ENCODE peak calls at places on chromosomes 5 and 9, in seven cellular contexts. I is EL; J is NCI-H774; T is suprapubic skin; D is Caco-2; Z is ovary; V is stimulated activated CD4-positive, alpha-beta T cell treated with anti-CD3 and anti-CD28 coated beads, Interleukin-1b, Interleukin-23, amount 100 ng/mL, for 24 hours. K is an unnamed sample.

GRCh38 chr5:123696948-123697347 is 185.0 kb downstream of the CSNK1G3 start:
- DNase-seq in I (peak), T (peak), V (no peak), Z (no peak), J (no peak), D (peak), K (no peak)

GRCh38 chr5:146756546-146756945 is 122.0 kb downstream of the PPP2R2B start:
- DNase-seq in Z (no peak), J (no peak), T (no peak), V (no peak), D (no peak), I (no peak), K (no peak)

GRCh38 chr5:125198270-125198974 is 452.0 kb upstream of the ZNF608 start:
- DNase-seq in Z (peak), V (no peak), D (no peak), T (peak), J (peak), I (peak), K (peak)

GRCh38 chr5:148471379-148471778 is 87.6 kb downstream of the FBXO38 start:
- DNase-seq in J (no peak), T (no peak), D (no peak), Z (no peak), V (no peak), I (no peak), K (no peak)

GRCh38 chr5:38426493-38426892 is 130.0 kb downstream of the LIFR start:
- DNase-seq in J (no peak), Z (no peak), I (peak), D (no peak), T (peak), V (no peak), K (no peak)

GRCh38 chr9:110130211-110130610 is 77.7 kb downstream of the C9orf152 start:
- DNase-seq in J (no peak), D (no peak), V (no peak), T (no peak), Z (no peak), I (no peak), K (no peak)

GRCh38 chr5:111618644-111619271 is 106.4 kb upstream of the STARD4 start:
- DNase-seq in D (no peak), Z (no peak), I (no peak), T (no peak), V (no peak), J (no peak), K (no peak)

GRCh38 chr5:61620660-61621650 is 288.9 kb downstream of the ZSWIM6 start:
- DNase-seq in T (no peak), J (no peak), V (no peak), I (no peak), Z (no peak), D (no peak), K (no peak)

GRCh38 chr5:153618307-153618706 is 127.8 kb downstream of the GRIA1 start:
- DNase-seq in T (no peak), J (no peak), Z (no peak), D (no peak), V (no peak), I (no peak), K (no peak)

GRCh38 chr9:3468407-3469205 is 57.2 kb downstream of the RFX3 start:
- DNase-seq in I (no peak), V (no peak), T (no peak), J (no peak), D (no peak), Z (no peak), K (no peak)

GRCh38 chr9:81472701-81473100 is 216.6 kb downstream of the TLE1 start:
- DNase-seq in V (no peak), J (no peak), D (no peak), Z (no peak), I (no peak), T (no peak), K (no peak)

GRCh38 chr5:134435525-134435924 is 23.8 kb upstream of the CDKN2AIPNL start:
- DNase-seq in V (no peak), J (no peak), I (peak), D (no peak), Z (no peak), T (no peak), K (no peak)

GRCh38 chr9:17222932-17223331 is 88.1 kb downstream of the CNTLN start:
- DNase-seq in I (no peak), Z (no peak), D (no peak), T (no peak), J (no peak), V (no peak), K (no peak)

GRCh38 chr9:111427186-111427585 is 57.0 kb downstream of the ECPAS start:
- DNase-seq in Z (no peak), D (no peak), T (no peak), I (peak), J (no peak), V (no peak), K (no peak)

GRCh38 chr9:76358628-76359283 is 35.5 kb downstream of the RFK start:
- DNase-seq in J (no peak), V (no peak), I (no peak), Z (no peak), T (no peak), D (no peak), K (no peak)

GRCh38 chr5:169161022-169161680 is 139.8 kb downstream of the SLIT3 start:
- DNase-seq in D (peak), V (no peak), Z (peak), J (no peak), I (peak), T (peak), K (no peak)

GRCh38 chr5:111997308-111998159 is 240.5 kb upstream of the NREP start:
- DNase-seq in J (no peak), T (no peak), D (no peak), I (peak), Z (no peak), V (no peak), K (no peak)

GRCh38 chr5:139178582-139178917 is 19.6 kb downstream of the SIL1 start:
- DNase-seq in Z (no peak), J (no peak), T (no peak), I (no peak), D (no peak), V (no peak), K (no peak)

GRCh38 chr5:158384535-158385421 is 525.8 kb upstream of the CLINT1 start:
- DNase-seq in J (no peak), V (no peak), T (no peak), D (no peak), I (peak), Z (no peak), K (no peak)

GRCh38 chr5:91223886-91224285 is 159.2 kb downstream of the ARRDC3 start:
- DNase-seq in J (no peak), T (no peak), D (no peak), I (peak), Z (no peak), V (no peak), K (no peak)

GRCh38 chr5:33588654-33589372 is 148.0 kb downstream of the TARS1 start:
- DNase-seq in Z (no peak), I (peak), D (peak), T (no peak), V (peak), J (no peak), K (peak)

K was measured in HuH-7.